ENCODE peak calls at places on chromosomes 3 and 15, in eight cellular contexts. B is MV-4-11; Q is activated CD4-positive, alpha-beta T cell treated with anti-CD3 and anti-CD28 coated beads, Interleukin-2, amount 50 U/mL, for 1 hour; S is CD8-positive, alpha-beta T cell; E is hypothalamus; X is GM10248; Y is AG08396; G is astrocyte of the spinal cord. U is an unnamed sample.
A peak's percentile ranks its signal among the peaks of the same experiment; 100 is the strongest.

GRCh38 chr15:70251246-70251990 is 153.7 kb upstream of the TLE3 start:
- DNase-seq in B (no peak), Q (no peak), S (no peak), E (no peak), X (no peak), Y (no peak), G (no peak), U (no peak)

GRCh38 chr15:25762015-25762662 is 101.0 kb downstream of the ATP10A start:
- DNase-seq in B (peak; percentile 95), Q (no peak), S (no peak), E (no peak), X (no peak), Y (no peak), G (peak; percentile 19), U (no peak)

GRCh38 chr3:100008081-100008698 is 106.1 kb downstream of the FILIP1L start:
- DNase-seq in B (no peak), Q (no peak), S (no peak), E (no peak), X (no peak), Y (no peak), G (no peak), U (no peak)

GRCh38 chr3:164453695-164454094 is 624.6 kb downstream of the SI start:
- DNase-seq in B (no peak), Q (no peak), S (no peak), E (no peak), X (no peak), Y (no peak), G (no peak), U (no peak)

GRCh38 chr3:181974198-181974597 is 262.5 kb downstream of the SOX2 start:
- DNase-seq in B (no peak), Q (no peak), S (no peak), E (no peak), X (no peak), Y (no peak), G (no peak), U (no peak)

GRCh38 chr3:185715091-185715490 is 109.8 kb downstream of the IGF2BP2 start:
- DNase-seq in B (no peak), Q (no peak), S (no peak), E (no peak), X (no peak), Y (peak; percentile 28), G (no peak), U (no peak)

GRCh38 chr3:116667324-116667723 is 42.3 kb upstream of the TUSC7 start:
- DNase-seq in B (no peak), Q (no peak), S (no peak), E (no peak), X (no peak), Y (no peak), G (no peak), U (no peak)

GRCh38 chr3:197132916-197133530 is 103.4 kb upstream of the MELTF start:
- DNase-seq in B (no peak), Q (no peak), S (no peak), E (no peak), X (no peak), Y (no peak), G (peak; percentile 59), U (no peak)

GRCh38 chr3:194137314-194138097 is 1.6 kb downstream of the HES1 start:
- DNase-seq in B (peak; percentile 36), Q (peak; percentile 32), S (peak; percentile 16), E (no peak), X (peak; percentile 79), Y (peak; percentile 50), G (peak; percentile 61), U (no peak)

GRCh38 chr15:25846377-25846776 is 16.8 kb downstream of the ATP10A start:
- DNase-seq in B (no peak), Q (peak; percentile 55), S (peak; percentile 41), E (no peak), X (no peak), Y (no peak), G (no peak), U (no peak)

U was measured in BJ.